ENCODE peak calls at places on chromosomes 3 and 15, in eight cellular contexts. O is OCI-LY7, L is HCT116, I is PC-3, Q is GM23248, D is GM23338, C is MM.1S, G is SK-N-SH. W is an unnamed sample. For H3K9me2, the result is how much of the 10 kb centered on the place peaks cover.

GRCh38 chr15:55434989-55435825 is 26.9 kb downstream of the PIERCE2 start:
- DNase-seq in O (peak), L (peak), I (peak), Q (peak), D (peak), C (peak), G (peak), W (peak)

GRCh38 chr15:42385206-42385979 is 26.1 kb downstream of the CAPN3 start:
- DNase-seq in O (peak), L (peak), I (peak), Q (peak), D (peak), C (peak), G (peak), W (peak)

GRCh38 chr3:13976469-13976868 is 96.6 kb upstream of the WNT7A start:
- DNase-seq in O (no peak), L (no peak), I (no peak), Q (no peak), D (no peak), C (no peak), G (no peak), W (no peak)

GRCh38 chr15:68561146-68561545 is 17.6 kb upstream of the CORO2B start:
- DNase-seq in O (no peak), L (no peak), I (no peak), Q (no peak), D (no peak), C (no peak), G (no peak), W (no peak)

GRCh38 chr3:14128724-14129123 is 3.9 kb downstream of the TMEM43 start:
- DNase-seq in O (no peak), L (no peak), I (no peak), Q (no peak), D (no peak), C (no peak), G (no peak), W (no peak)

GRCh38 chr3:81502251-81502650 is 259.2 kb downstream of the GBE1 start:
- DNase-seq in O (no peak), L (no peak), I (no peak), Q (no peak), D (no peak), C (no peak), G (no peak), W (no peak)

GRCh38 chr15:85964471-85964870 is 115.2 kb upstream of the AGBL1 start:
- DNase-seq in O (no peak), L (no peak), I (no peak), Q (no peak), D (no peak), C (no peak), G (no peak), W (no peak)

GRCh38 chr15:98943609-98944111 is 63.9 kb downstream of the PGPEP1L start:
- DNase-seq in O (no peak), L (no peak), I (no peak), Q (peak), D (no peak), C (no peak), G (no peak), W (peak)

GRCh38 chr3:72427575-72427974 is 420.7 kb downstream of the SHQ1 start:
- DNase-seq in O (no peak), L (no peak), I (no peak), Q (no peak), D (no peak), C (no peak), G (no peak), W (no peak)

GRCh38 chr15:91572110-91572509 is 281.4 kb upstream of the SLCO3A1 start:
- DNase-seq in O (no peak), L (no peak), I (peak), Q (peak), D (no peak), C (no peak), G (no peak), W (no peak)

GRCh38 chr3:187807086-187807862 is 62.0 kb upstream of the BCL6 start:
- DNase-seq in O (no peak), L (no peak), I (peak), Q (peak), D (no peak), C (no peak), G (no peak), W (peak)

DNA sequence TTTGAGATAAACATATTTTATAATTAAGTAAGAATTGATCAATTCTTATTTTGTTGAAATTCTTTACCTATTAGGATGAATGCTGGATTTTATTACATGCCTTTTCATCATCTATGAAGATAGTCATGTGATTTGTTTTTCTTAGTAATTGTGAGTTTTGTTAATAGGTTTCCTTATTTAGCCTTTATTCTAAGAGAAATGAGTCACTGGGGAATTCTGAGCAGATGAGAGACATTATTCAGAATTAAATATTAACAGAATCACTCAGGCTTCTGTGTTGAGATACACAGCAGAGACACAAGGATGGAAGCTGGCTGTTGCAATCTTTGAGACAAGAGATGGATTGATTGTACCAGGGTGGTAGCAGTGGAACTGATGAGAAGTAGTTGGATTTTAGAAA is 7.4 kb upstream of the ANO10 start:
- DNase-seq in O (no peak), L (no peak), I (no peak), Q (peak), D (no peak), C (no peak), G (no peak), W (no peak)
- H3K4me2 ChIP-seq in O (no peak), L (no peak), I (no peak), Q (no peak), D (no peak), C (no peak), G (no peak), W (no peak)

DNA sequence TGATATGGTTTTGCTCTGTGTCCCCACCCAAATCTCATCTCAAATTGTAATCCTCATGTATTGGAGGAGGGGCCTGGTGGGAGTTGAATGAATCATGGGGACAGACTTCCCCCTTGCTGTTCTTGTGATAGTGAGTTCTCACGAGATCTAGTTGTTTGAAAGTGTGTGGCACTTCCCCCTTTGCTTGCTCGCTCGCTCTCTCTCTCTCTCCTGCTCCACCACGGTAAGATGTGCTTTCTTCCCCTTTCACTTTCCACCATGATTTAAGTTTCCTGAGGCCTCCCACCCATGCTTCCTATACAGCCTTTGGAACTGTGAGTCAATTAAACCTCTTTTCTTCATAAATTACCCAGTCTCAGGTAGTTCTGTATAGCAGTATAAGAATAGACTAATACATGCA is 60.7 kb downstream of the GSK3B start:
- DNase-seq in O (peak), L (no peak), I (no peak), Q (no peak), D (no peak), C (no peak), G (no peak), W (no peak)
- TF ChIP-seq EZH2phosphoT487 in O (no peak), L (no peak), I (no peak), Q (no peak), D (no peak), C (no peak), G (no peak), W (no peak)

DNA sequence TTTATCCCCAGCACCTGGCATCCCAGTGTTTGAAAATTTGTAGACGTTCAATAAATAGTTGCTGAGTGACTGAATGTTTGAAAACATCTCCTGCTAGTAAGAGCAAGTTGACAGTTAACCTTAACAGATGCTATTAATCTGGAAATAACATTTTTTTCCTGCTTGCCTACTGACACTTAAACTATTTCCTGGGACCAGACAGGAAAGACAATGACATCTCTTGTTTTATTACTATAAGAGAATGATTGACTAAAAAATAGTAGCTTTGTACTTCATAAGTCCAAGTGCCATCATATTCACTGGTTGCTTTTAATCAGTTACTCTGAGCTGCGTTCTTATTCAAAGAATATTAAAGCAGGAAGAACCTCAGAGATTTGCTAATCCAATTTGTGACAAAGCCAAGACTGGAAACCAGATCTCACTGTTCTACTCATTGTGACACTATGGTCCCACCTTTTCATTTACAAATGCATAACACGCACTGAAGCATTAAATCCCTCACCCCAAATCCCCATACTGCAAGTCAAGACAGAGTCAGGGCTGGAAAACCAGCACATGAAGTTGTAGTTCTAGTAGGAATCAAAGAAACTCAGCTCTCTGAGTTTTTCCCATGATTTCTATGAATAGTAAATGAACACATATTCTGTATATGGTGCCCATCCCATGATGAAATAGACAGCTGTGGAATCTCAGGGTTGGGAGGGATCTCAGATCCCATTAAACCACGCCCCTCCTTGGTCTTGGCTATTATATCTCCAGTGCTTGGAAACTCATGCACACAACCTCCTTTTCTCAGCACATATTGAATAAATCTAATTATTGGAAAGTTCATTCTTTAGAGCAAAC is 212.7 kb upstream of the P2RY1 start:
- DNase-seq in O (no peak), L (no peak), I (no peak), Q (no peak), D (no peak), C (no peak), G (no peak), W (no peak)
- H3K9me2 ChIP-seq in O (under half), L (under half), I (under half), Q (under half), D (under half), C (under half), G (under half), W (under half)

DNA sequence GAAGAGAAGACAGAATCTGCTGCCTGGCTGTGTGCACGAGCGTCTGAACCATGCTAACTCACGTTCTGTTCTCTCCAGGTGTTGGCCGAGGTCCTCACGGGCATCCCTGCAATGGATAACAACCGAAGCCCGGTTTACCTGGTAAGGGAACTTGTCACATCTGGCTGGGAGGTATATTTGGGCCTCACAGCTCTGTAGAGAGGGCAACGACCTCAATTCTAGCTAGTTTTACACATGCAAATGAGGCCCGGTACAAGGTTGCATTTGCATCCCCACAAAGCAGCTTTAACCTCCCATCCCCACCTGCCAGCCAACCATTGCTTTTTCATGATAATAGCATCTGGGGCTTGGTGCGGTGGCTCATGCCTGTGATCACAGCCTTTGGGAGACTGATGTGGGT is 22.0 kb upstream of the TATDN2 start:
- DNase-seq in O (peak), L (no peak), I (no peak), Q (no peak), D (peak), C (no peak), G (no peak), W (no peak)
- H3K4me2 ChIP-seq in O (peak), L (no peak), I (no peak), Q (no peak), D (peak), C (peak), G (no peak), W (no peak)